ENCODE peak calls at places on chromosomes 16 and 17, in four cellular contexts. One of them, this sample, is unnamed.

GRCh38 chr17:76147211-76148014 is 6.4 kb upstream of the FOXJ1 start:
- DNase-seq in tibial artery: no peak
- DNase-seq in NCI-H345: peak
- DNase-seq in glutamatergic neuron: no peak
- DNase-seq in this sample: peak

GRCh38 chr17:67434061-67434525 is 57.0 kb downstream of the PITPNC1 start:
- DNase-seq in tibial artery: peak
- DNase-seq in NCI-H345: no peak
- DNase-seq in glutamatergic neuron: no peak
- DNase-seq in this sample: no peak

GRCh38 chr17:7932483-7932891 is 481 bp downstream of the CNTROB start:
- DNase-seq in tibial artery: peak
- DNase-seq in NCI-H345: no peak
- DNase-seq in glutamatergic neuron: no peak
- DNase-seq in this sample: peak

GRCh38 chr17:66538776-66539175 is 236.4 kb downstream of the PRKCA start:
- DNase-seq in tibial artery: no peak
- DNase-seq in NCI-H345: no peak
- DNase-seq in glutamatergic neuron: no peak
- DNase-seq in this sample: no peak

GRCh38 chr16:4273858-4274291 is 1.1 kb upstream of the TFAP4 start:
- DNase-seq in tibial artery: peak
- DNase-seq in NCI-H345: peak
- DNase-seq in glutamatergic neuron: peak
- DNase-seq in this sample: peak

GRCh38 chr17:47850373-47850691 is 631 bp downstream of the SP6 start:
- DNase-seq in tibial artery: no peak
- DNase-seq in NCI-H345: no peak
- DNase-seq in glutamatergic neuron: no peak
- DNase-seq in this sample: no peak

GRCh38 chr16:17434006-17434405 is 36.8 kb downstream of the XYLT1 start:
- DNase-seq in tibial artery: no peak
- DNase-seq in NCI-H345: no peak
- DNase-seq in glutamatergic neuron: no peak
- DNase-seq in this sample: peak

GRCh38 chr17:61731330-61731729 is 132.0 kb downstream of the BRIP1 start:
- DNase-seq in tibial artery: no peak
- DNase-seq in NCI-H345: no peak
- DNase-seq in glutamatergic neuron: no peak
- DNase-seq in this sample: peak

GRCh38 chr16:52976539-52977167 is 76.0 kb downstream of the CHD9NB start:
- DNase-seq in tibial artery: no peak
- DNase-seq in NCI-H345: peak
- DNase-seq in glutamatergic neuron: no peak
- DNase-seq in this sample: peak

GRCh38 chr17:8884336-8884990 is 17.0 kb upstream of the PIK3R6 start:
- DNase-seq in tibial artery: no peak
- DNase-seq in NCI-H345: no peak
- DNase-seq in glutamatergic neuron: no peak
- DNase-seq in this sample: no peak

GRCh38 chr16:15873737-15874136 is 14.7 kb downstream of the CEP20 start:
- DNase-seq in tibial artery: no peak
- DNase-seq in NCI-H345: no peak
- DNase-seq in glutamatergic neuron: no peak
- DNase-seq in this sample: no peak

GRCh38 chr17:80425835-80426426 is 11.0 kb downstream of the ENDOV start:
- DNase-seq in tibial artery: peak
- DNase-seq in NCI-H345: no peak
- DNase-seq in glutamatergic neuron: no peak
- DNase-seq in this sample: no peak

GRCh38 chr17:48634446-48635208 is 8.5 kb upstream of the HOXB9 start:
- DNase-seq in tibial artery: no peak
- DNase-seq in NCI-H345: no peak
- DNase-seq in glutamatergic neuron: no peak
- DNase-seq in this sample: no peak

GRCh38 chr16:47503936-47504335 is 42.8 kb downstream of the PHKB start:
- DNase-seq in tibial artery: no peak
- DNase-seq in NCI-H345: no peak
- DNase-seq in glutamatergic neuron: no peak
- DNase-seq in this sample: no peak

GRCh38 chr16:47492036-47492427 is 30.9 kb downstream of the PHKB start:
- DNase-seq in tibial artery: no peak
- DNase-seq in NCI-H345: no peak
- DNase-seq in glutamatergic neuron: no peak
- DNase-seq in this sample: no peak

GRCh38 chr16:2483160-2483559 is 8.2 kb downstream of the TBC1D24 start:
- DNase-seq in tibial artery: no peak
- DNase-seq in NCI-H345: no peak
- DNase-seq in glutamatergic neuron: peak
- DNase-seq in this sample: peak

GRCh38 chr17:47701603-47702002 is 7.6 kb downstream of the TBKBP1 start:
- DNase-seq in tibial artery: no peak
- DNase-seq in NCI-H345: no peak
- DNase-seq in glutamatergic neuron: no peak
- DNase-seq in this sample: no peak

GRCh38 chr16:4392382-4393242 is 21.0 kb downstream of the VASN start:
- DNase-seq in tibial artery: peak
- DNase-seq in NCI-H345: no peak
- DNase-seq in glutamatergic neuron: no peak
- DNase-seq in this sample: peak

GRCh38 chr17:38353668-38354067 is 2.0 kb downstream of the SOCS7 start:
- DNase-seq in tibial artery: no peak
- DNase-seq in NCI-H345: no peak
- DNase-seq in glutamatergic neuron: no peak
- DNase-seq in this sample: no peak

GRCh38 chr16:11402745-11403533 is 57.7 kb downstream of the RMI2 start:
- DNase-seq in tibial artery: no peak
- DNase-seq in NCI-H345: no peak
- DNase-seq in glutamatergic neuron: peak
- DNase-seq in this sample: no peak

GRCh38 chr16:9090101-9090959 is 1.1 kb upstream of the HAPSTR1 start:
- DNase-seq in tibial artery: peak
- DNase-seq in NCI-H345: no peak
- DNase-seq in glutamatergic neuron: peak
- DNase-seq in this sample: no peak

GRCh38 chr16:28975158-28975603 is 603 bp downstream of the SPNS1 start:
- DNase-seq in tibial artery: no peak
- DNase-seq in NCI-H345: no peak
- DNase-seq in glutamatergic neuron: no peak
- DNase-seq in this sample: no peak

GRCh38 chr16:3595521-3596021 is 15.8 kb downstream of the SLX4 start:
- DNase-seq in tibial artery: no peak
- DNase-seq in NCI-H345: no peak
- DNase-seq in glutamatergic neuron: no peak
- DNase-seq in this sample: no peak

GRCh38 chr17:30477758-30478115 is 529 bp downstream of the GOSR1 start:
- DNase-seq in tibial artery: no peak
- DNase-seq in NCI-H345: peak
- DNase-seq in glutamatergic neuron: no peak
- DNase-seq in this sample: peak

GRCh38 chr17:58040386-58040785 is 33.3 kb upstream of the SRSF1 start:
- DNase-seq in tibial artery: no peak
- DNase-seq in NCI-H345: no peak
- DNase-seq in glutamatergic neuron: no peak
- DNase-seq in this sample: no peak

GRCh38 chr17:29111816-29112499 is 68.2 kb downstream of the MYO18A start:
- DNase-seq in tibial artery: peak
- DNase-seq in NCI-H345: peak
- DNase-seq in glutamatergic neuron: peak
- DNase-seq in this sample: peak